ENCODE peak calls at places on chromosomes 5 and 9, in five cellular contexts. I, W, B, U and N are unnamed samples.

GRCh38 chr5:80140496-80140895 is 105.3 kb downstream of the THBS4 start:
- DNase-seq in I (no peak), W (no peak), B (no peak), U (no peak), N (no peak)

GRCh38 chr9:136995772-136996308 is 528 bp downstream of the CLIC3 start:
- DNase-seq in I (no peak), W (peak; percentile 23), B (no peak), U (peak; percentile 68), N (no peak)

GRCh38 chr5:150765789-150766149 is 7.0 kb upstream of the DCTN4 start:
- DNase-seq in I (no peak), W (no peak), B (no peak), U (no peak), N (no peak)

GRCh38 chr9:72923077-72923476 is 29.8 kb downstream of the ALDH1A1 start:
- DNase-seq in I (no peak), W (no peak), B (no peak), U (no peak), N (no peak)

GRCh38 chr9:87894998-87895625 is 12.4 kb downstream of the SPATA31E1 start:
- DNase-seq in I (no peak), W (no peak), B (no peak), U (no peak), N (no peak)

GRCh38 chr5:62569466-62569865 is 9.2 kb upstream of the LRRC70 start:
- DNase-seq in I (no peak), W (no peak), B (no peak), U (no peak), N (no peak)

GRCh38 chr9:137083418-137084004 is 3.3 kb upstream of the MAN1B1 start:
- DNase-seq in I (no peak), W (peak; percentile 98), B (no peak), U (peak; percentile 89), N (peak; percentile 90)

GRCh38 chr5:171541380-171541779 is 121.9 kb downstream of the FGF18 start:
- DNase-seq in I (no peak), W (no peak), B (no peak), U (no peak), N (no peak)

GRCh38 chr5:170469414-170469813 is 34.4 kb upstream of the KCNIP1 start:
- DNase-seq in I (no peak), W (no peak), B (no peak), U (no peak), N (no peak)